ENCODE peak calls at places on chromosomes 2 and 18, in eight cellular contexts. W is uterus, O is upper lobe of left lung, E is stomach, U is lower leg skin, F is IMR-90, H is ovary, V is HCT116. A is an unnamed sample.

GRCh38 chr18:58321986-58322385 is 278.0 kb downstream of the NEDD4L start:
- DNase-seq in W (peak), O (no peak), E (peak), U (peak), F (peak), H (no peak), V (peak), A (peak)

GRCh38 chr2:102736174-102736606 is 25.6 kb upstream of the TMEM182 start:
- DNase-seq in W (no peak), O (no peak), E (peak), U (no peak), F (peak), H (peak), V (no peak), A (peak)

GRCh38 chr2:36966370-36967235 is at the start of gene STRN:
- DNase-seq in W (peak), O (peak), E (peak), U (peak), F (peak), H (peak), V (peak), A (peak)

GRCh38 chr2:26011990-26012856 is 21.7 kb upstream of the RAB10 start:
- DNase-seq in W (no peak), O (no peak), E (peak), U (no peak), F (peak), H (no peak), V (peak), A (peak)

GRCh38 chr2:96099861-96100798 is 16.2 kb downstream of the ADRA2B start:
- DNase-seq in W (peak), O (no peak), E (no peak), U (no peak), F (no peak), H (peak), V (no peak), A (no peak)

GRCh38 chr2:173649527-173650219 is 295.0 kb downstream of the CDCA7 start:
- DNase-seq in W (peak), O (no peak), E (no peak), U (peak), F (no peak), H (peak), V (no peak), A (no peak)

GRCh38 chr2:96873651-96874096 is 3.8 kb upstream of the SEMA4C start:
- DNase-seq in W (peak), O (no peak), E (no peak), U (no peak), F (no peak), H (peak), V (no peak), A (no peak)

GRCh38 chr2:29213871-29214341 is 98.7 kb downstream of the CLIP4 start:
- DNase-seq in W (no peak), O (no peak), E (no peak), U (no peak), F (peak), H (no peak), V (no peak), A (no peak)

GRCh38 chr18:42977982-42978595 is 137.4 kb downstream of the RIT2 start:
- DNase-seq in W (no peak), O (no peak), E (no peak), U (no peak), F (no peak), H (no peak), V (no peak), A (no peak)

GRCh38 chr2:19209575-19210341 is 148.7 kb downstream of the OSR1 start:
- DNase-seq in W (no peak), O (no peak), E (no peak), U (no peak), F (no peak), H (no peak), V (no peak), A (no peak)

GRCh38 chr2:227134591-227134990 is 29.4 kb downstream of the COL4A4 start:
- DNase-seq in W (no peak), O (no peak), E (no peak), U (no peak), F (no peak), H (no peak), V (no peak), A (no peak)

GRCh38 chr18:63292844-63293683 is 26.5 kb downstream of the BCL2 start:
- DNase-seq in W (no peak), O (peak), E (no peak), U (no peak), F (no peak), H (peak), V (no peak), A (no peak)

GRCh38 chr2:86020984-86021383 is 84.7 kb downstream of the POLR1A start:
- DNase-seq in W (peak), O (no peak), E (no peak), U (peak), F (peak), H (peak), V (no peak), A (no peak)

GRCh38 chr2:189441709-189442074 is 418 bp downstream of the WDR75 start:
- DNase-seq in W (no peak), O (no peak), E (no peak), U (no peak), F (no peak), H (no peak), V (no peak), A (no peak)

GRCh38 chr2:111068435-111069058 is 52.2 kb upstream of the BCL2L11 start:
- DNase-seq in W (no peak), O (no peak), E (no peak), U (no peak), F (no peak), H (no peak), V (peak), A (no peak)

GRCh38 chr2:46703588-46703987 is 212.0 kb downstream of the MCFD2 start:
- DNase-seq in W (no peak), O (no peak), E (no peak), U (no peak), F (no peak), H (no peak), V (no peak), A (no peak)

GRCh38 chr2:236284208-236284607 is 20.0 kb upstream of the ASB18 start:
- DNase-seq in W (no peak), O (no peak), E (no peak), U (no peak), F (no peak), H (no peak), V (no peak), A (no peak)

GRCh38 chr2:37829202-37829601 is 95.9 kb upstream of the RMDN2 start:
- DNase-seq in W (peak), O (no peak), E (no peak), U (peak), F (peak), H (peak), V (no peak), A (no peak)

GRCh38 chr18:58241877-58242276 is 197.9 kb downstream of the NEDD4L start:
- DNase-seq in W (no peak), O (no peak), E (no peak), U (no peak), F (peak), H (no peak), V (no peak), A (no peak)

GRCh38 chr2:135969655-135970387 is 15.6 kb downstream of the DARS1 start:
- DNase-seq in W (no peak), O (no peak), E (no peak), U (no peak), F (no peak), H (no peak), V (no peak), A (no peak)

GRCh38 chr18:8705280-8705940 is at the start of gene MTCL1:
- DNase-seq in W (no peak), O (no peak), E (peak), U (no peak), F (no peak), H (no peak), V (no peak), A (peak)

GRCh38 chr18:45059695-45060094 is 379.0 kb downstream of the SETBP1 start:
- DNase-seq in W (no peak), O (no peak), E (no peak), U (no peak), F (peak), H (no peak), V (no peak), A (peak)

GRCh38 chr18:76952747-76953146 is 130.4 kb downstream of the ZNF236 start:
- DNase-seq in W (no peak), O (no peak), E (no peak), U (no peak), F (no peak), H (no peak), V (no peak), A (no peak)

GRCh38 chr2:156339110-156339847 is 6.8 kb upstream of the NR4A2 start:
- DNase-seq in W (no peak), O (no peak), E (peak), U (no peak), F (no peak), H (no peak), V (peak), A (peak)

GRCh38 chr18:62437520-62438329 is 85.1 kb upstream of the ZCCHC2 start:
- DNase-seq in W (peak), O (no peak), E (no peak), U (peak), F (no peak), H (no peak), V (no peak), A (no peak)

GRCh38 chr2:31962757-31963361 is 47.9 kb downstream of the MEMO1 start:
- DNase-seq in W (no peak), O (no peak), E (no peak), U (peak), F (no peak), H (no peak), V (no peak), A (no peak)

GRCh38 chr2:17615152-17615551 is 74.7 kb downstream of the VSNL1 start:
- DNase-seq in W (no peak), O (no peak), E (no peak), U (no peak), F (no peak), H (no peak), V (no peak), A (no peak)

GRCh38 chr2:85184231-85184630 is 51.0 kb downstream of the TCF7L1 start:
- DNase-seq in W (no peak), O (no peak), E (no peak), U (no peak), F (no peak), H (no peak), V (no peak), A (no peak)

GRCh38 chr2:120913972-120914838 is 178.5 kb downstream of the GLI2 start:
- DNase-seq in W (no peak), O (no peak), E (no peak), U (no peak), F (no peak), H (no peak), V (no peak), A (no peak)

GRCh38 chr2:121254748-121255147 is 30.3 kb downstream of the TFCP2L1 start:
- DNase-seq in W (no peak), O (no peak), E (no peak), U (no peak), F (no peak), H (no peak), V (no peak), A (no peak)

GRCh38 chr2:16973586-16974274 is 308.1 kb upstream of the CYRIA start:
- DNase-seq in W (no peak), O (no peak), E (no peak), U (no peak), F (no peak), H (no peak), V (no peak), A (no peak)

GRCh38 chr2:200471324-200471848 is 38.5 kb downstream of the KCTD18 start:
- DNase-seq in W (no peak), O (no peak), E (no peak), U (no peak), F (no peak), H (no peak), V (peak), A (peak)

GRCh38 chr18:62869327-62869726 is 154.0 kb downstream of the PHLPP1 start:
- DNase-seq in W (no peak), O (no peak), E (no peak), U (no peak), F (no peak), H (no peak), V (no peak), A (no peak)

GRCh38 chr2:237000481-237000880 is 85.2 kb upstream of the COPS8 start:
- DNase-seq in W (no peak), O (no peak), E (no peak), U (no peak), F (no peak), H (no peak), V (no peak), A (no peak)

GRCh38 chr18:75854808-75855207 is 427.3 kb upstream of the SMIM21 start:
- DNase-seq in W (no peak), O (peak), E (no peak), U (no peak), F (no peak), H (no peak), V (no peak), A (no peak)

GRCh38 chr2:69645026-69645425 is 1.5 kb upstream of the AAK1 start:
- DNase-seq in W (no peak), O (no peak), E (no peak), U (no peak), F (no peak), H (no peak), V (no peak), A (peak)

GRCh38 chr2:69642709-69643601 is 584 bp downstream of the AAK1 start:
- DNase-seq in W (peak), O (peak), E (no peak), U (peak), F (peak), H (peak), V (no peak), A (peak)

GRCh38 chr2:69644506-69644979 is 1.0 kb upstream of the AAK1 start:
- DNase-seq in W (no peak), O (no peak), E (no peak), U (no peak), F (no peak), H (no peak), V (no peak), A (no peak)

GRCh38 chr2:69641887-69642708 is 1.4 kb downstream of the AAK1 start:
- DNase-seq in W (no peak), O (no peak), E (no peak), U (no peak), F (no peak), H (no peak), V (no peak), A (no peak)

GRCh38 chr2:69643602-69644505 is at the start of gene AAK1:
- DNase-seq in W (peak), O (peak), E (peak), U (peak), F (peak), H (peak), V (peak), A (peak)
- TF ChIP-seq POLR2A in W (peak), O (peak), E (no peak), U (peak), F (peak), H (peak), V (peak), A (peak)

GRCh38 chr18:3217930-3218647 is 1.7 kb downstream of the MYOM1 start:
- DNase-seq in W (no peak), O (no peak), E (peak), U (no peak), F (no peak), H (no peak), V (no peak), A (no peak)
- TF ChIP-seq POLR2A in W (no peak), O (no peak), E (no peak), U (no peak), F (no peak), H (no peak), V (no peak), A (no peak)

GRCh38 chr2:88283886-88284511 is 113.9 kb downstream of the THNSL2 start:
- DNase-seq in W (no peak), O (peak), E (no peak), U (no peak), F (no peak), H (no peak), V (no peak), A (no peak)

GRCh38 chr2:88281302-88282217 is 111.4 kb downstream of the THNSL2 start:
- DNase-seq in W (no peak), O (no peak), E (no peak), U (peak), F (no peak), H (no peak), V (no peak), A (no peak)
- TF ChIP-seq POLR2A in W (no peak), O (no peak), E (no peak), U (no peak), F (no peak), H (no peak), V (no peak), A (no peak)

GRCh38 chr18:9946831-9947230 is 33.0 kb downstream of the VAPA start:
- DNase-seq in W (no peak), O (no peak), E (no peak), U (no peak), F (peak), H (no peak), V (no peak), A (no peak)
- TF ChIP-seq POLR2A in W (no peak), O (no peak), E (no peak), U (no peak), F (no peak), H (no peak), V (no peak), A (no peak)

DNA sequence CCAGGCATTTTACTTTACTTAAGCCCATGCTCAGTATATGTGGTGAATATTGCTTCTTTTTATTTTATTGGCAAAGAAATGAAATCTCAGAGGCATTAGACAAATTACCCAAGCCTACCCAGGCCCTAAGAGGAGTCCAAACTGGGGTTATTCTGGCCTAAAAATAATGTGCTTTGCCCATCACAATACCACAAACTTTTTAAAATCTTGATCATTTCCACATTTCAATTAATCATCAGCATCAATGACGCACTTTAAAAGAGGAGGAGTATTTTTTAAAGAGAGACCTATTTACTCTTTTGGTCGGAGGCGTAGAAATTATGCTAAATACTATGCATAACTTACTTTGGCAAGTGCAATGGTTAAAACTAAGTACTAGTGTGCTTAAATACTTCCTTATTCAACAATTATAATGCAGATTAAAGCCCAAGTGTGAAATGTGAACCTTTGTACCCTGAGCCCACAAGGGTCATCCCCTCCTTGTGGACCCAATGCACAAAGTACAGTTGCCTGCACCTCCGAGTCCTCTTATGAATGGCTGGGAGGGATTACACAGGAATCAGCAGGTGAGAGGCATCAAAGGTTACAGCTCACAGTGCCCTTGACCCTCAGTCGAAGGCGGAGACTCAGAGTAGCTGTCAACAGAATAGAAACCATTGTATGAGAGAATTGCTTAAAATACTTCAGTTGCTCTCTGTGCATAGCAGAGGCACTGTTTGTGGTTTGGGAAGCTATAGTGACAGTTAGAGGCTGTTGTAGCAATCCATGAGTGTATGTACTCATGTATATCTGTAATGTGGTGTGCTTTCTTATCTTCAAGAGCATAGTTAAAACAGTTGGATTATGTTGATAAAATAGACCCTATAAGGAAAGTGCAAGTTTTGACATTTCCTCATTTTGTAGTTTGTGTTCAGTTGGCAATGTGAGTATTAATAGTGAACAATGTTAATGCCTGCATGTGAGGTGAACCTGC is 151.7 kb upstream of the ITGA4 start:
- DNase-seq in W (no peak), O (no peak), E (no peak), U (no peak), F (peak), H (no peak), V (no peak), A (peak)
- TF ChIP-seq POLR2A in W (no peak), O (no peak), E (no peak), U (no peak), F (no peak), H (no peak), V (no peak), A (peak)

DNA sequence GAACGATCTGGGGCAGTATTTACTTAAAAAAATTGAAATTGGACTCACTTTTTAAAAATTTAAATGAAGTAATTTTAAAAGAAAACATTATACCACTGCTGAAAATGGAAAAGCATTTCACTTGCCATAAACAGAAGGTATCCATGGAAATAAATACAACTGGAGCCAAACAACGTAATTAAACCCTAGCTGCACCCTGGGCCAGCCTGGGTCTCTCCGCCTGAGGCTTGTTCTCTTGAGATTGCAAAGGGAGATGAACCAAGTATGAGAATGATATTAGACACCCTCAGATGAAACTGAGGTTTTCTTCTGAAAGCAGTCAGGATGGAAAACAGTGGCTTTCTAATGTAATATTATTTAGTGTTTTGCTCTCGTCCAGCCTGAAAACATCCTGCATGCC is 264.4 kb downstream of the KCNE4 start:
- DNase-seq in W (no peak), O (no peak), E (no peak), U (no peak), F (no peak), H (no peak), V (no peak), A (no peak)
- TF ChIP-seq POLR2A in W (no peak), O (no peak), E (no peak), U (no peak), F (no peak), H (no peak), V (no peak), A (no peak)

GRCh38 chr2:65214843-65215242 is 12.8 kb upstream of the ACTR2 start:
- DNase-seq in W (no peak), O (no peak), E (no peak), U (no peak), F (no peak), H (no peak), V (no peak), A (no peak)

GRCh38 chr2:65212619-65213018 is 15.0 kb upstream of the ACTR2 start:
- DNase-seq in W (no peak), O (no peak), E (no peak), U (no peak), F (no peak), H (no peak), V (no peak), A (no peak)

GRCh38 chr2:65214361-65214760 is 13.3 kb upstream of the ACTR2 start:
- DNase-seq in W (no peak), O (no peak), E (no peak), U (no peak), F (no peak), H (no peak), V (no peak), A (no peak)

GRCh38 chr2:65213035-65213434 is 14.6 kb upstream of the ACTR2 start:
- DNase-seq in W (no peak), O (no peak), E (no peak), U (no peak), F (no peak), H (no peak), V (no peak), A (no peak)

DNA sequence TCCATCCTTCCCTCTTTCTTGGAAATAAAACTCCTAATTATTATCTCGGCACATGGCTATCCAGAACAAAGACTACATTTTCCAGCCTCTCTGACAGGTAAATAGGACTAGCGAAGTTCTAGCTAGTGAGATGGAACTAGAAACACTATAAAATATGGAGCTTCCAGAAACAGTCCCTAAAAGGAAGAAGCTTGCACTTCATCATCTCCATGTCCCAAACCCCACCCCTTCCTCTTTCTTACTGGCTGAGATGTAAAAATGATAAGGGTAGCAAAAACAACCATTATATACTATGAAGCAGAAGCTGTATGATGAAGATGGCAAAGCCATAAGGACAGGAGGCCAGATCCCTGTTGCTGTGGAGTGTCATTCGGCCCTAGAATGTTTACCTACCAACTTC is 11.7 kb upstream of the ACTR2 start:
- DNase-seq in W (no peak), O (no peak), E (no peak), U (no peak), F (no peak), H (no peak), V (no peak), A (no peak)
- TF ChIP-seq POLR2A in W (no peak), O (no peak), E (no peak), U (no peak), F (no peak), H (no peak), V (no peak), A (no peak)

GRCh38 chr2:9287400-9288059 is 80.9 kb downstream of the ASAP2 start:
- DNase-seq in W (no peak), O (no peak), E (no peak), U (no peak), F (peak), H (no peak), V (peak), A (no peak)
- TF ChIP-seq POLR2A in W (no peak), O (no peak), E (no peak), U (no peak), F (no peak), H (no peak), V (no peak), A (no peak)